ENCODE peak calls at places on chromosomes 11 and 22, in five cellular contexts. R, K, Y, Q and D are unnamed samples.

GRCh38 chr11:74493816-74494630 is 499 bp upstream of the LIPT2 start:
- DNase-seq in R (no peak), K (no peak), Y (no peak), Q (no peak), D (no peak)

GRCh38 chr11:83687787-83688186 is 401.6 kb upstream of the CCDC90B start:
- DNase-seq in R (no peak), K (no peak), Y (no peak), Q (no peak), D (no peak)

GRCh38 chr11:61898247-61898582 is 6.9 kb upstream of the FADS3 start:
- DNase-seq in R (no peak), K (no peak), Y (no peak), Q (no peak), D (no peak)

GRCh38 chr11:2587976-2588748 is 111.6 kb downstream of the KCNQ1OT1 start:
- DNase-seq in R (no peak), K (no peak), Y (peak), Q (no peak), D (no peak)

GRCh38 chr11:95150977-95151684 is 61.5 kb downstream of the ENDOD1 start:
- DNase-seq in R (peak), K (peak), Y (peak), Q (peak), D (peak)

GRCh38 chr11:76232026-76232665 is 25.8 kb upstream of the WNT11 start:
- DNase-seq in R (no peak), K (no peak), Y (no peak), Q (no peak), D (peak)

GRCh38 chr11:85575388-85575787 is 51.8 kb downstream of the DLG2 start:
- DNase-seq in R (no peak), K (no peak), Y (no peak), Q (no peak), D (no peak)

GRCh38 chr11:18749681-18750319 is 23.8 kb upstream of the IGSF22 start:
- DNase-seq in R (peak), K (peak), Y (peak), Q (peak), D (no peak)

GRCh38 chr22:48893288-48894063 is 934.2 kb downstream of the BRD1 start:
- DNase-seq in R (no peak), K (no peak), Y (no peak), Q (no peak), D (no peak)

GRCh38 chr11:31806186-31806943 is 4.8 kb downstream of the PAX6 start:
- DNase-seq in R (no peak), K (no peak), Y (no peak), Q (no peak), D (no peak)

GRCh38 chr11:122711831-122712378 is 56.4 kb downstream of the UBASH3B start:
- DNase-seq in R (no peak), K (no peak), Y (peak), Q (no peak), D (no peak)

GRCh38 chr11:68911731-68912130 is 8.0 kb downstream of the IGHMBP2 start:
- DNase-seq in R (no peak), K (no peak), Y (no peak), Q (no peak), D (no peak)

GRCh38 chr11:78691215-78691614 is 116.6 kb upstream of the NARS2 start:
- DNase-seq in R (no peak), K (no peak), Y (no peak), Q (no peak), D (no peak)

GRCh38 chr11:5674391-5674790 is 10.5 kb downstream of the TRIM5 start:
- DNase-seq in R (no peak), K (no peak), Y (no peak), Q (no peak), D (no peak)

GRCh38 chr11:86136542-86136941 is 67.7 kb upstream of the PICALM start:
- DNase-seq in R (no peak), K (no peak), Y (no peak), Q (no peak), D (no peak)

GRCh38 chr22:24088796-24089195 is 77.7 kb downstream of the CABIN1 start:
- DNase-seq in R (no peak), K (no peak), Y (no peak), Q (no peak), D (no peak)

GRCh38 chr11:104774578-104774977 is 123.7 kb downstream of the CASP12 start:
- DNase-seq in R (no peak), K (no peak), Y (no peak), Q (no peak), D (no peak)

GRCh38 chr11:130819561-130819960 is 96.7 kb downstream of the SNX19 start:
- DNase-seq in R (no peak), K (no peak), Y (no peak), Q (no peak), D (no peak)

GRCh38 chr11:73330569-73331093 is 22.6 kb downstream of the ARHGEF17 start:
- DNase-seq in R (no peak), K (no peak), Y (peak), Q (no peak), D (no peak)

GRCh38 chr22:38412435-38413084 is 42.4 kb downstream of the KCNJ4 start:
- DNase-seq in R (no peak), K (no peak), Y (peak), Q (no peak), D (no peak)

GRCh38 chr11:123371506-123372297 is 58.4 kb upstream of the GRAMD1B start:
- DNase-seq in R (no peak), K (no peak), Y (no peak), Q (no peak), D (no peak)

GRCh38 chr11:93655047-93655446 is 6.4 kb upstream of the CEP295 start:
- DNase-seq in R (no peak), K (no peak), Y (no peak), Q (no peak), D (no peak)

GRCh38 chr22:46803031-46803880 is 40.8 kb downstream of the TBC1D22A start:
- DNase-seq in R (no peak), K (no peak), Y (peak), Q (no peak), D (peak)

GRCh38 chr11:75734491-75735180 is 17.0 kb downstream of the MOGAT2 start:
- DNase-seq in R (no peak), K (no peak), Y (no peak), Q (no peak), D (no peak)

GRCh38 chr22:50371101-50371648 is 28.0 kb downstream of the PPP6R2 start:
- DNase-seq in R (no peak), K (no peak), Y (no peak), Q (no peak), D (no peak)

GRCh38 chr11:96293109-96293508 is 49.9 kb downstream of the MAML2 start:
- DNase-seq in R (no peak), K (no peak), Y (no peak), Q (no peak), D (no peak)

GRCh38 chr11:134330611-134331564 is 900 bp upstream of the GLB1L2 start:
- DNase-seq in R (no peak), K (no peak), Y (no peak), Q (no peak), D (no peak)
- H3K4me3 ChIP-seq in R (peak), K (no peak), Y (peak), Q (peak), D (peak)

GRCh38 chr11:65578134-65578533 is 2.3 kb downstream of the EHBP1L1 start:
- DNase-seq in R (no peak), K (no peak), Y (no peak), Q (no peak), D (no peak)
- H3K4me3 ChIP-seq in R (no peak), K (no peak), Y (no peak), Q (peak), D (no peak)

GRCh38 chr11:44621140-44621681 is 55.7 kb downstream of the CD82 start:
- DNase-seq in R (no peak), K (no peak), Y (peak), Q (peak), D (peak)
- H3K4me3 ChIP-seq in R (peak), K (no peak), Y (no peak), Q (no peak), D (no peak)

GRCh38 chr11:12524865-12525264 is 147.5 kb downstream of the PARVA start:
- DNase-seq in R (no peak), K (no peak), Y (no peak), Q (no peak), D (no peak)
- H3K4me3 ChIP-seq in R (no peak), K (no peak), Y (no peak), Q (no peak), D (no peak)